ENCODE peak calls at places on chromosomes 7 and 10, in nine cellular contexts. B is ELR; A is AG04450; C is HS-27A; X is RWPE1; N is ureter; T is activated CD8-positive, alpha-beta memory T cell treated with anti-CD3 and anti-CD28 coated beads for 24 hours; J is left cardiac atrium; S is nucleus accumbens. V is an unnamed sample.

GRCh38 chr10:62422068-62422590 is 48.0 kb downstream of the ZNF365 start:
- DNase-seq in B (peak), A (peak), C (peak), X (no peak), N (no peak), T (no peak), J (no peak), S (no peak), V (no peak)

GRCh38 chr7:86826948-86827347 is 183.2 kb downstream of the GRM3 start:
- DNase-seq in B (no peak), A (no peak), C (no peak), X (no peak), N (no peak), T (no peak), J (no peak), S (no peak), V (no peak)

GRCh38 chr10:73506491-73506890 is 10.7 kb upstream of the PPP3CB start:
- DNase-seq in B (peak), A (no peak), C (no peak), X (no peak), N (no peak), T (no peak), J (no peak), S (no peak), V (no peak)

GRCh38 chr10:3636356-3637181 is 148.4 kb downstream of the KLF6 start:
- DNase-seq in B (no peak), A (no peak), C (no peak), X (no peak), N (no peak), T (no peak), J (no peak), S (no peak), V (no peak)

GRCh38 chr7:143379607-143380263 is 1.4 kb upstream of the ZYX start:
- DNase-seq in B (no peak), A (no peak), C (no peak), X (no peak), N (no peak), T (no peak), J (no peak), S (no peak), V (no peak)

GRCh38 chr10:86795353-86795752 is 38.9 kb downstream of the BMPR1A start:
- DNase-seq in B (peak), A (peak), C (peak), X (peak), N (no peak), T (no peak), J (no peak), S (no peak), V (no peak)

GRCh38 chr10:133039107-133039822 is 48.5 kb upstream of the ADGRA1 start:
- DNase-seq in B (no peak), A (no peak), C (no peak), X (no peak), N (no peak), T (no peak), J (no peak), S (no peak), V (no peak)

GRCh38 chr7:74372511-74373111 is 81.1 kb upstream of the GTF2IRD1 start:
- DNase-seq in B (no peak), A (no peak), C (no peak), X (no peak), N (peak), T (no peak), J (peak), S (peak), V (peak)

GRCh38 chr10:118374404-118374803 is 32.3 kb upstream of the FAM204A start:
- DNase-seq in B (peak), A (no peak), C (peak), X (no peak), N (no peak), T (no peak), J (no peak), S (no peak), V (no peak)

GRCh38 chr7:136585954-136586670 is 282.3 kb upstream of the CHRM2 start:
- DNase-seq in B (peak), A (no peak), C (no peak), X (no peak), N (no peak), T (no peak), J (no peak), S (no peak), V (no peak)

GRCh38 chr7:12711124-12711523 is 23.7 kb downstream of the ARL4A start:
- DNase-seq in B (no peak), A (no peak), C (no peak), X (no peak), N (no peak), T (no peak), J (no peak), S (no peak), V (no peak)

GRCh38 chr7:66928388-66928787 is 7.4 kb downstream of the TMEM248 start:
- DNase-seq in B (no peak), A (no peak), C (no peak), X (no peak), N (no peak), T (no peak), J (no peak), S (no peak), V (peak)

GRCh38 chr7:105906690-105907089 is 30.3 kb upstream of the ATXN7L1 start:
- DNase-seq in B (no peak), A (no peak), C (no peak), X (no peak), N (no peak), T (no peak), J (no peak), S (no peak), V (no peak)

GRCh38 chr10:100567249-100567648 is 31.5 kb downstream of the HIF1AN start:
- DNase-seq in B (no peak), A (no peak), C (no peak), X (no peak), N (no peak), T (peak), J (no peak), S (no peak), V (no peak)

GRCh38 chr7:156460861-156461632 is 179.5 kb upstream of the RNF32 start:
- DNase-seq in B (no peak), A (no peak), C (no peak), X (no peak), N (no peak), T (peak), J (no peak), S (no peak), V (no peak)

GRCh38 chr10:43958964-43959363 is 310.3 kb upstream of the ZNF32 start:
- DNase-seq in B (no peak), A (no peak), C (no peak), X (no peak), N (peak), T (peak), J (no peak), S (no peak), V (no peak)

GRCh38 chr10:109973430-109973829 is 34.4 kb upstream of the ADD3 start:
- DNase-seq in B (no peak), A (no peak), C (no peak), X (no peak), N (no peak), T (no peak), J (no peak), S (no peak), V (no peak)

GRCh38 chr7:105963038-105963667 is at the start of gene CDHR3:
- DNase-seq in B (no peak), A (no peak), C (no peak), X (no peak), N (no peak), T (no peak), J (no peak), S (no peak), V (no peak)

GRCh38 chr7:37311282-37311868 is 137.3 kb downstream of the ELMO1 start:
- DNase-seq in B (no peak), A (no peak), C (no peak), X (no peak), N (no peak), T (no peak), J (no peak), S (no peak), V (no peak)

GRCh38 chr10:77857272-77857671 is 69.3 kb downstream of the DLG5 start:
- DNase-seq in B (no peak), A (no peak), C (no peak), X (peak), N (no peak), T (no peak), J (no peak), S (no peak), V (peak)

GRCh38 chr10:13717936-13718772 is 131.4 kb downstream of the PRPF18 start:
- DNase-seq in B (peak), A (peak), C (peak), X (peak), N (peak), T (peak), J (peak), S (no peak), V (peak)

GRCh38 chr10:99524736-99525380 is 7.9 kb upstream of the NKX2-3 start:
- DNase-seq in B (no peak), A (no peak), C (no peak), X (no peak), N (no peak), T (no peak), J (no peak), S (no peak), V (no peak)

GRCh38 chr10:62475531-62475930 is 101.4 kb downstream of the ZNF365 start:
- DNase-seq in B (no peak), A (no peak), C (no peak), X (no peak), N (no peak), T (no peak), J (no peak), S (no peak), V (no peak)

GRCh38 chr10:121368347-121369025 is 229.8 kb downstream of the FGFR2 start:
- DNase-seq in B (no peak), A (no peak), C (no peak), X (no peak), N (no peak), T (no peak), J (no peak), S (no peak), V (no peak)

GRCh38 chr7:19696926-19697325 is 11.9 kb downstream of the POLR1F start:
- DNase-seq in B (no peak), A (no peak), C (no peak), X (no peak), N (no peak), T (no peak), J (no peak), S (no peak), V (no peak)

GRCh38 chr10:15856328-15857000 is 3.8 kb downstream of the MINDY3 start:
- DNase-seq in B (peak), A (no peak), C (no peak), X (peak), N (no peak), T (no peak), J (no peak), S (no peak), V (no peak)

GRCh38 chr7:65216469-65216868 is 157.2 kb upstream of the ZNF92 start:
- DNase-seq in B (peak), A (no peak), C (no peak), X (peak), N (peak), T (peak), J (peak), S (no peak), V (peak)

GRCh38 chr10:5951167-5951711 is 26.1 kb downstream of the IL15RA start:
- DNase-seq in B (peak), A (no peak), C (peak), X (no peak), N (no peak), T (no peak), J (peak), S (no peak), V (peak)

GRCh38 chr10:27448926-27449325 is 55.2 kb upstream of the RAB18 start:
- DNase-seq in B (peak), A (no peak), C (peak), X (peak), N (no peak), T (no peak), J (no peak), S (no peak), V (no peak)

GRCh38 chr10:98338896-98339295 is 70.9 kb upstream of the LOXL4 start:
- DNase-seq in B (no peak), A (no peak), C (no peak), X (no peak), N (no peak), T (no peak), J (no peak), S (no peak), V (no peak)

GRCh38 chr10:101032637-101033201 is 1.7 kb downstream of the SFXN3 start:
- DNase-seq in B (peak), A (peak), C (peak), X (peak), N (peak), T (peak), J (peak), S (peak), V (peak)